ENCODE peak calls at places on chromosomes 13 and 19, in seven cellular contexts. One of them, this sample, is unnamed.

GRCh38 chr13:42405665-42406390 is 133.9 kb downstream of the AKAP11 start:
- DNase-seq in neural progenitor cell: no peak
- DNase-seq in lower leg skin: no peak
- DNase-seq in SW 1271: no peak
- DNase-seq in EL: peak; percentile 63
- DNase-seq in astrocyte of the cerebellum: no peak
- DNase-seq in effector CD4-positive, alpha-beta T cell: peak; percentile 17
- DNase-seq in this sample: no peak

GRCh38 chr19:49889687-49890348 is 6.9 kb downstream of the IL4I1 start:
- DNase-seq in astrocyte of the cerebellum: peak; percentile 24
- DNase-seq in lower leg skin: no peak
- DNase-seq in neural progenitor cell: peak; percentile 91
- DNase-seq in effector CD4-positive, alpha-beta T cell: peak; percentile 61
- DNase-seq in EL: peak; percentile 38
- DNase-seq in SW 1271: peak; percentile 55
- DNase-seq in this sample: peak; percentile 73

GRCh38 chr19:3783660-3784584 is 2.3 kb downstream of the MATK start:
- DNase-seq in astrocyte of the cerebellum: no peak
- DNase-seq in effector CD4-positive, alpha-beta T cell: no peak
- DNase-seq in lower leg skin: no peak
- DNase-seq in EL: no peak
- DNase-seq in neural progenitor cell: peak; percentile 60
- DNase-seq in SW 1271: no peak
- DNase-seq in this sample: no peak

GRCh38 chr13:92074658-92075057 is 676.2 kb downstream of the GPC5 start:
- DNase-seq in EL: no peak
- DNase-seq in SW 1271: peak; percentile 6
- DNase-seq in neural progenitor cell: peak; percentile 68
- DNase-seq in lower leg skin: no peak
- DNase-seq in astrocyte of the cerebellum: no peak
- DNase-seq in effector CD4-positive, alpha-beta T cell: no peak
- DNase-seq in this sample: no peak

GRCh38 chr13:47175172-47175806 is 278.4 kb upstream of the HTR2A start:
- DNase-seq in lower leg skin: no peak
- DNase-seq in neural progenitor cell: no peak
- DNase-seq in effector CD4-positive, alpha-beta T cell: no peak
- DNase-seq in SW 1271: peak; percentile 40
- DNase-seq in astrocyte of the cerebellum: peak; percentile 37
- DNase-seq in EL: peak; percentile 87
- DNase-seq in this sample: no peak

GRCh38 chr13:113819731-113820715 is 43.9 kb downstream of the GAS6 start:
- DNase-seq in SW 1271: no peak
- DNase-seq in neural progenitor cell: no peak
- DNase-seq in EL: no peak
- DNase-seq in effector CD4-positive, alpha-beta T cell: no peak
- DNase-seq in astrocyte of the cerebellum: no peak
- DNase-seq in lower leg skin: no peak
- DNase-seq in this sample: no peak

GRCh38 chr13:27463500-27463899 is 13.1 kb upstream of the MTIF3 start:
- DNase-seq in effector CD4-positive, alpha-beta T cell: no peak
- DNase-seq in SW 1271: no peak
- DNase-seq in lower leg skin: no peak
- DNase-seq in EL: no peak
- DNase-seq in neural progenitor cell: no peak
- DNase-seq in astrocyte of the cerebellum: no peak
- DNase-seq in this sample: no peak

GRCh38 chr13:39766464-39767167 is 111.2 kb downstream of the COG6 start:
- DNase-seq in astrocyte of the cerebellum: no peak
- DNase-seq in EL: no peak
- DNase-seq in neural progenitor cell: no peak
- DNase-seq in lower leg skin: no peak
- DNase-seq in SW 1271: no peak
- DNase-seq in effector CD4-positive, alpha-beta T cell: no peak
- DNase-seq in this sample: no peak

GRCh38 chr13:50685491-50685890 is 158.0 kb downstream of the DLEU7 start:
- DNase-seq in EL: no peak
- DNase-seq in SW 1271: no peak
- DNase-seq in neural progenitor cell: peak; percentile 58
- DNase-seq in astrocyte of the cerebellum: peak; percentile 34
- DNase-seq in effector CD4-positive, alpha-beta T cell: no peak
- DNase-seq in lower leg skin: peak; percentile 71
- DNase-seq in this sample: no peak

GRCh38 chr13:40993987-40994386 is 25.1 kb downstream of the ELF1 start:
- DNase-seq in neural progenitor cell: no peak
- DNase-seq in SW 1271: no peak
- DNase-seq in astrocyte of the cerebellum: no peak
- DNase-seq in effector CD4-positive, alpha-beta T cell: no peak
- DNase-seq in lower leg skin: no peak
- DNase-seq in EL: no peak
- DNase-seq in this sample: peak; percentile 49

GRCh38 chr19:12786149-12786870 is 5.0 kb upstream of the JUNB start:
- DNase-seq in effector CD4-positive, alpha-beta T cell: no peak
- DNase-seq in EL: no peak
- DNase-seq in astrocyte of the cerebellum: no peak
- DNase-seq in neural progenitor cell: no peak
- DNase-seq in SW 1271: no peak
- DNase-seq in lower leg skin: peak; percentile 74
- DNase-seq in this sample: peak; percentile 84

GRCh38 chr19:13887529-13887928 is 10.6 kb downstream of the NANOS3 start:
- DNase-seq in effector CD4-positive, alpha-beta T cell: no peak
- DNase-seq in EL: peak; percentile 47
- DNase-seq in neural progenitor cell: no peak
- DNase-seq in SW 1271: no peak
- DNase-seq in lower leg skin: no peak
- DNase-seq in astrocyte of the cerebellum: no peak
- DNase-seq in this sample: no peak

GRCh38 chr13:60275208-60275607 is 111.5 kb upstream of the DIAPH3 start:
- DNase-seq in lower leg skin: no peak
- DNase-seq in EL: no peak
- DNase-seq in neural progenitor cell: no peak
- DNase-seq in SW 1271: no peak
- DNase-seq in astrocyte of the cerebellum: no peak
- DNase-seq in effector CD4-positive, alpha-beta T cell: no peak
- DNase-seq in this sample: no peak

GRCh38 chr19:46841458-46842083 is 9.1 kb downstream of the AP2S1 start:
- DNase-seq in lower leg skin: no peak
- DNase-seq in SW 1271: no peak
- DNase-seq in neural progenitor cell: no peak
- DNase-seq in effector CD4-positive, alpha-beta T cell: no peak
- DNase-seq in EL: peak; percentile 86
- DNase-seq in astrocyte of the cerebellum: no peak
- DNase-seq in this sample: no peak

GRCh38 chr13:44934724-44935123 is 54.5 kb downstream of the NUFIP1 start:
- DNase-seq in neural progenitor cell: no peak
- DNase-seq in lower leg skin: no peak
- DNase-seq in astrocyte of the cerebellum: no peak
- DNase-seq in SW 1271: no peak
- DNase-seq in EL: peak; percentile 57
- DNase-seq in effector CD4-positive, alpha-beta T cell: no peak
- DNase-seq in this sample: no peak

GRCh38 chr19:27794444-27795042 is 1418.4 kb downstream of the UQCRFS1 start:
- DNase-seq in neural progenitor cell: peak; percentile 67
- DNase-seq in SW 1271: no peak
- DNase-seq in astrocyte of the cerebellum: no peak
- DNase-seq in effector CD4-positive, alpha-beta T cell: no peak
- DNase-seq in lower leg skin: no peak
- DNase-seq in EL: peak; percentile 38
- DNase-seq in this sample: no peak

GRCh38 chr19:13526552-13526951 is 20.3 kb upstream of the CACNA1A start:
- DNase-seq in neural progenitor cell: peak; percentile 34
- DNase-seq in astrocyte of the cerebellum: no peak
- DNase-seq in effector CD4-positive, alpha-beta T cell: no peak
- DNase-seq in lower leg skin: no peak
- DNase-seq in EL: peak; percentile 27
- DNase-seq in SW 1271: no peak
- DNase-seq in this sample: no peak

GRCh38 chr13:83618966-83619365 is 263.3 kb downstream of the SLITRK1 start:
- DNase-seq in astrocyte of the cerebellum: peak; percentile 12
- DNase-seq in SW 1271: no peak
- DNase-seq in EL: peak; percentile 40
- DNase-seq in effector CD4-positive, alpha-beta T cell: no peak
- DNase-seq in neural progenitor cell: no peak
- DNase-seq in lower leg skin: no peak
- DNase-seq in this sample: no peak

GRCh38 chr19:42198676-42199439 is 18.6 kb downstream of the DEDD2 start:
- DNase-seq in astrocyte of the cerebellum: no peak
- DNase-seq in EL: no peak
- DNase-seq in neural progenitor cell: no peak
- DNase-seq in effector CD4-positive, alpha-beta T cell: peak; percentile 67
- DNase-seq in lower leg skin: no peak
- DNase-seq in SW 1271: no peak
- DNase-seq in this sample: no peak

GRCh38 chr19:23273022-23273593 is 22.9 kb upstream of the ZNF724 start:
- DNase-seq in neural progenitor cell: peak; percentile 38
- DNase-seq in effector CD4-positive, alpha-beta T cell: no peak
- DNase-seq in SW 1271: no peak
- DNase-seq in astrocyte of the cerebellum: no peak
- DNase-seq in lower leg skin: no peak
- DNase-seq in EL: no peak
- DNase-seq in this sample: no peak

GRCh38 chr13:23509781-23510543 is 60.2 kb upstream of the TNFRSF19 start:
- DNase-seq in effector CD4-positive, alpha-beta T cell: no peak
- DNase-seq in EL: peak; percentile 79
- DNase-seq in neural progenitor cell: no peak
- DNase-seq in SW 1271: no peak
- DNase-seq in astrocyte of the cerebellum: peak; percentile 80
- DNase-seq in lower leg skin: no peak
- DNase-seq in this sample: no peak

GRCh38 chr19:916645-917322 is 349 bp upstream of the KISS1R start:
- DNase-seq in neural progenitor cell: peak; percentile 71
- DNase-seq in lower leg skin: no peak
- DNase-seq in astrocyte of the cerebellum: no peak
- DNase-seq in effector CD4-positive, alpha-beta T cell: no peak
- DNase-seq in SW 1271: no peak
- DNase-seq in EL: no peak
- DNase-seq in this sample: no peak

GRCh38 chr13:95564948-95565347 is 12.4 kb downstream of the CLDN10 start:
- DNase-seq in EL: peak; percentile 48
- DNase-seq in astrocyte of the cerebellum: peak; percentile 49
- DNase-seq in lower leg skin: no peak
- DNase-seq in effector CD4-positive, alpha-beta T cell: no peak
- DNase-seq in neural progenitor cell: no peak
- DNase-seq in SW 1271: no peak
- DNase-seq in this sample: no peak

GRCh38 chr13:95153647-95154405 is 147.4 kb downstream of the ABCC4 start:
- DNase-seq in neural progenitor cell: no peak
- DNase-seq in SW 1271: no peak
- DNase-seq in lower leg skin: no peak
- DNase-seq in EL: no peak
- DNase-seq in effector CD4-positive, alpha-beta T cell: no peak
- DNase-seq in astrocyte of the cerebellum: peak; percentile 6
- DNase-seq in this sample: no peak

GRCh38 chr19:7961930-7962626 is 18.6 kb upstream of the TIMM44 start:
- DNase-seq in EL: no peak
- DNase-seq in effector CD4-positive, alpha-beta T cell: no peak
- DNase-seq in astrocyte of the cerebellum: no peak
- DNase-seq in lower leg skin: no peak
- DNase-seq in neural progenitor cell: no peak
- DNase-seq in SW 1271: no peak
- DNase-seq in this sample: no peak

GRCh38 chr19:1082165-1082927 is 12.8 kb downstream of the POLR2E start:
- DNase-seq in lower leg skin: peak; percentile 88
- DNase-seq in astrocyte of the cerebellum: no peak
- DNase-seq in effector CD4-positive, alpha-beta T cell: peak; percentile 68
- DNase-seq in neural progenitor cell: peak; percentile 98
- DNase-seq in EL: peak; percentile 61
- DNase-seq in SW 1271: no peak
- DNase-seq in this sample: peak; percentile 91